ENCODE peak calls at places on chromosomes 12 and 14, in four cellular contexts. C, B, W and E are unnamed samples.

GRCh38 chr12:108175310-108175709 is 46.2 kb downstream of the WSCD2 start:
- DNase-seq in W (no peak), B (no peak), C (no peak), E (no peak)

GRCh38 chr12:58393152-58393551 is 451.8 kb downstream of the ATP23 start:
- DNase-seq in C (no peak), W (no peak), B (no peak), E (no peak)

GRCh38 chr14:63292805-63293204 is 25.9 kb downstream of the GPHB5 start:
- DNase-seq in B (no peak), W (no peak), C (no peak), E (no peak)

GRCh38 chr12:4434299-4434698 is 11.3 kb downstream of the FGF6 start:
- DNase-seq in W (no peak), B (no peak), C (no peak), E (no peak)

GRCh38 chr14:95713596-95714371 is at the start of gene TCL1A:
- DNase-seq in W (no peak), C (peak; percentile 21), B (no peak), E (peak; percentile 72)

GRCh38 chr12:4274960-4275868 is 1.7 kb downstream of the CCND2 start:
- DNase-seq in W (no peak), C (no peak), B (no peak), E (no peak)

GRCh38 chr14:43898709-43899108 is 608.4 kb downstream of the FSCB start:
- DNase-seq in B (no peak), C (no peak), W (no peak), E (no peak)

GRCh38 chr14:75069021-75069810 is at the start of gene ZC2HC1C:
- DNase-seq in W (peak; percentile 97), B (peak; percentile 97), C (peak; percentile 95), E (peak; percentile 99)

GRCh38 chr14:55540847-55541773 is 38.9 kb upstream of the KTN1 start:
- DNase-seq in C (no peak), W (no peak), B (no peak), E (no peak)

GRCh38 chr12:50732591-50732990 is 31.3 kb upstream of the ATF1 start:
- DNase-seq in W (no peak), B (no peak), C (no peak), E (no peak)

GRCh38 chr14:36591482-36591881 is 9.1 kb upstream of the NKX2-8 start:
- DNase-seq in W (no peak), B (no peak), C (no peak), E (no peak)

GRCh38 chr12:113980054-113980453 is 13.9 kb upstream of the RBM19 start:
- DNase-seq in W (no peak), B (no peak), C (no peak), E (no peak)

GRCh38 chr12:113981876-113982275 is 15.8 kb upstream of the RBM19 start:
- DNase-seq in W (no peak), C (no peak), B (no peak), E (no peak)

GRCh38 chr12:113983777-113984448 is 17.8 kb upstream of the RBM19 start:
- DNase-seq in W (no peak), B (no peak), C (no peak), E (no peak)

GRCh38 chr12:113978080-113978479 is 12.0 kb upstream of the RBM19 start:
- DNase-seq in B (no peak), W (no peak), C (no peak), E (no peak)

DNA sequence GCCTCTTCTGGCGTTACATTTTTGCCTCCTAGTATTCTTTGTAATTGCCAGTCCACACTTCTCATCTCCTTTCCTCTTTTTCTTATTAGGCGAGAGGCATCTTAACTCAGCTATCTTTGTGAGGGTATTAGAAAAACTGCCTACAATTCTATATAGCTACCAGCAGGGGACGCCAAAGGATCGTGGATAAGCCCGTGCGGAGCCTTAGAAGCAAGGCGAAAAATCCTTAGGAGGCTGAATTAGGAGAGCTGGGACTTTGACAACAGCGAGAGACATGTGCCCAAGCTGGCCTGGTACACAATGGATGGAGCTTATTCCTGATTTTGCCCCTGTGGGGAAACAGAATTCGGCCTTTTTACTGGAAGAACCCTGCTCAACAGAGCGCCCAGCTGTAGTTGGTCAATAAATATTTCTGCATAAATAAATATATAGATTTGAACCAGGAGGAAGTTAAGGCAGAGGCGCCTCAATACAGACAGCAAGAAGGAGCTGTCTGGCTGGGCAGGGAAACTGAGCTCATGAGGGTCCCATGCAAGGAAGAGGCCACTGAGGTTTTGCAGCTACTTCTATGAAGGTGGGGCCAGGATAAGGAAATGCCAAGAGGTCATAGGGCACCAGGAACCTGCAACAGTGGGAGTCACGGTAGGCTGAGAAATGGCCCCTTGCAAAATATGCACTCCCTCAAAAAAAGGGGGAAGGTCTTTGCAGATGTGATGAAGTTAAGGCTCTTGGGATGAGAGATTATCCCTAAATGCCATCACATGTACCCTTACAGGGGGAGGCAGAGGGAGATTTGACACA is 14.6 kb upstream of the RBM19 start:
- DNase-seq in W (no peak), B (peak; percentile 24), C (peak; percentile 68), E (no peak)
- TF ChIP-seq POLR2AphosphoS5 in W (no peak), B (no peak), C (no peak), E (no peak)

GRCh38 chr12:117092511-117092780 is 6.8 kb downstream of the TESC start:
- DNase-seq in W (no peak), B (no peak), C (no peak), E (no peak)
- TF ChIP-seq CTCF in W (no peak), B (no peak), C (no peak), E (no peak)

GRCh38 chr12:18629445-18629844 is 108.4 kb downstream of the PLCZ1 start:
- DNase-seq in W (no peak), B (no peak), C (no peak), E (no peak)

GRCh38 chr12:18631339-18631738 is 106.5 kb downstream of the PLCZ1 start:
- DNase-seq in W (no peak), B (no peak), C (no peak), E (no peak)

GRCh38 chr12:18629916-18630315 is 107.9 kb downstream of the PLCZ1 start:
- DNase-seq in C (no peak), B (no peak), W (no peak), E (no peak)

GRCh38 chr12:18634382-18634781 is 103.4 kb downstream of the PLCZ1 start:
- DNase-seq in W (no peak), C (no peak), B (no peak), E (no peak)

GRCh38 chr12:18632848-18633247 is 105.0 kb downstream of the PLCZ1 start:
- DNase-seq in C (no peak), B (no peak), W (no peak), E (no peak)
- TF ChIP-seq EP300 in C (no peak), B (no peak), W (no peak), E (no peak)

GRCh38 chr14:102776761-102777710 is at the start of gene TRAF3:
- DNase-seq in C (peak; percentile 85), B (peak; percentile 76), W (peak; percentile 70), E (peak; percentile 96)

GRCh38 chr14:102778616-102779351 is 1.5 kb downstream of the TRAF3 start:
- DNase-seq in W (no peak), C (no peak), B (no peak), E (no peak)

GRCh38 chr14:102774391-102775153 is 2.7 kb upstream of the TRAF3 start:
- DNase-seq in C (peak; percentile 29), W (peak; percentile 57), B (peak; percentile 64), E (no peak)

GRCh38 chr14:102777711-102778615 is 714 bp downstream of the TRAF3 start:
- DNase-seq in B (peak; percentile 26), W (no peak), C (peak; percentile 66), E (no peak)

GRCh38 chr14:102775855-102776760 is 1.1 kb upstream of the TRAF3 start:
- DNase-seq in C (no peak), B (peak; percentile 70), W (peak; percentile 42), E (peak; percentile 40)
- TF ChIP-seq POLR2AphosphoS5 in C (no peak), B (peak; percentile 20), W (no peak), E (no peak)

DNA sequence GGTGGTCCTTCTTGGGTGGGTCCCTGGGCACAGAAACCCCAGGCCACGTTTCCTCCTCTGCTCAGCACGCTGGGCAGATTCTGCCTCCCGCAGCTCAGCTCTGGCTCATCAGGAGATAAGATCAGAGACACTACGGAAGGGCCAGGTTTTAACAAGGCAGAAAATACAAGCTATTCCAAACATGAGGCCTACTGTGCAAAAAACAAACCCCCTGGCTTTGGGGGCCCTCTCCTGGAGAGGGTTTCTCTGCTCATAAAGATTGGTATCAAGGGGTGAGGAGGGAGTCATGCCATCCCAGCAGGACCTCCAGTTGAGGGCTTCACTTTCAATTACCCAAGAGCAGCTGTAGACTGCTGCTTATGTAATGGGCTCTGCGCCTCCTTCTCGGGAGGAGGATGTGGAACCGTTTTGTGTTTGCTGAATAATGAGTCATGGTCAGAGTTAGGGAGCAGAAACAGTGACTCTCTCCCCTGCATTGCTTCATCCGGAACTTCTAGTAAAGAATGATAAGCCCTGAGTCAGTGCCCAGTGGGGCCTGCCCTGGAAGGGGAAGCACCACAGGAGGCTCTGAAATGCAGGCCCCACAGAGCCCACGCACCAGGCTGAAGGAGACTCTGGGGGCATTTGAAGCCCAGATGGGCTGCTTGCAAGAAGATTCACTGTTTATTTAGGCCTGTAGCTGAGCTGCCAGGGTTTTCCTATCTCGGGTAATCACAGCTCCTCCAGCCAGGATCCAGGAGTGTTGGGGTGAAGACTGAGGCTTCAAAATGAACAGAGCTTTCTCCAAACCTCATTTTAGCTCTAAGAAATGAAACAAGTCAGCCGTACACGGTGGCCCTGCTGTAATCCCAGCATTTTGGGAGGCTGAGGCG is 79.3 kb downstream of the SSPN start:
- DNase-seq in C (peak; percentile 74), W (peak; percentile 85), B (peak; percentile 78), E (peak; percentile 91)
- TF ChIP-seq CTCF in C (peak; percentile 19), W (no peak), B (no peak), E (no peak)

DNA sequence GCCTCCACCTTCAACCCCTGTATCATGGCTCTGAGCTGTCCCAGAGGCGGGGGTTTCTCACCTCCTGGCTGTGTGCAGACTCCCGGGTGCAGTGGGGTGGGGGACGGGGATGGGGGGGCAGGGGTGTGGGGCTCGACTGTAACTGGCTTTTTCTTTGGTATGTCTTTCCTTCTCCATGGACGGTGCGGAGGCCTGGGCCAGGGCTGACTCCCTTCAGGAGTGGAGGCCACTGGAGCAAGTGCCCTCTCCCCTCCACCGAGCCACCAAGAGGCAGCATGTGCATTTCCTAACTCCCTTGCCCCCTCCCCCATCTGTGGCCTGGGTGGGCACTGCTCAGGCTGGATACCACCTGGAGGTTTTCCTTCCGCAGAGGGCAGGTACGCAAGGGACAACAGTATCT is 122.6 kb downstream of the ESRRB start:
- DNase-seq in W (no peak), B (no peak), C (no peak), E (no peak)
- TF ChIP-seq EP300 in W (no peak), B (no peak), C (no peak), E (no peak)

GRCh38 chr14:105248368-105249174 is at the start of gene BTBD6:
- DNase-seq in W (peak; percentile 91), C (no peak), B (peak; percentile 92), E (peak; percentile 99)
- TF ChIP-seq POLR2AphosphoS5 in W (peak; percentile 66), C (no peak), B (peak; percentile 54), E (no peak)

GRCh38 chr14:52695481-52696091 is at the start of gene ERO1A:
- DNase-seq in W (peak; percentile 88), C (peak; percentile 62), B (peak; percentile 89), E (peak; percentile 97)
- TF ChIP-seq CTCF in W (no peak), C (no peak), B (no peak), E (no peak)